ENCODE peak calls at places on chromosomes 2 and 18, in nine cellular contexts. K is stimulated activated CD4-positive, alpha-beta T cell treated with anti-CD3 and anti-CD28 coated beads, Interleukin-2, amount 100 ng/mL, for 48 hours; E is AG04450; Q is fibroblast of pulmonary artery; P is H54; C is nucleus accumbens; X is NCI-H748 treated with DMSO at 0.1 percent for 48 hours; Z is pons; U is germinal center. H is an unnamed sample.

GRCh38 chr18:55779461-55779710 is 191.4 kb upstream of the TCF4 start:
- DNase-seq in K (no peak), X (peak; percentile 57), P (no peak), Q (peak; percentile 26), C (no peak), U (peak; percentile 12), Z (peak; percentile 37), E (no peak), H (no peak)

GRCh38 chr2:191404568-191404991 is 159.4 kb downstream of the MYO1B start:
- DNase-seq in E (no peak), Z (no peak), K (no peak), P (no peak), U (no peak), C (no peak), Q (peak; percentile 29), X (no peak), H (no peak)

GRCh38 chr2:120869659-120870466 is 134.2 kb downstream of the GLI2 start:
- DNase-seq in C (no peak), K (no peak), E (no peak), X (no peak), Z (no peak), U (no peak), Q (no peak), P (no peak), H (no peak)

GRCh38 chr2:229434131-229434530 is 163.0 kb upstream of the PID1 start:
- DNase-seq in C (no peak), Z (peak; percentile 26), Q (no peak), E (no peak), P (no peak), U (no peak), X (no peak), K (no peak), H (no peak)

GRCh38 chr18:23228102-23229051 is 93.1 kb downstream of the CABLES1 start:
- DNase-seq in P (no peak), E (no peak), U (peak; percentile 47), K (no peak), C (no peak), Q (peak; percentile 48), X (no peak), Z (no peak), H (no peak)

GRCh38 chr18:1048048-1048447 is 143.4 kb downstream of the ADCYAP1 start:
- DNase-seq in K (no peak), U (no peak), E (no peak), C (no peak), X (no peak), Q (peak; percentile 8), P (no peak), Z (no peak), H (no peak)

GRCh38 chr2:3960106-3960505 is 256.7 kb downstream of the DCDC2C start:
- DNase-seq in X (no peak), K (no peak), C (no peak), P (no peak), Q (no peak), E (no peak), Z (no peak), U (no peak), H (no peak)

GRCh38 chr18:49023281-49023937 is 72.6 kb upstream of the SMAD7 start:
- DNase-seq in K (no peak), Q (no peak), U (peak; percentile 80), P (no peak), X (no peak), Z (no peak), E (no peak), C (no peak), H (no peak)

GRCh38 chr2:10819714-10820314 is 7.2 kb upstream of the PDIA6 start:
- DNase-seq in K (no peak), U (no peak), Z (no peak), Q (no peak), C (no peak), X (no peak), P (no peak), E (no peak), H (no peak)

GRCh38 chr18:80228051-80228848 is 19.1 kb downstream of the PARD6G start:
- DNase-seq in K (no peak), P (no peak), E (no peak), X (no peak), C (no peak), Z (no peak), U (no peak), Q (no peak), H (no peak)

GRCh38 chr18:9081940-9082339 is 20.6 kb upstream of the NDUFV2 start:
- DNase-seq in X (no peak), P (no peak), E (no peak), C (no peak), Z (no peak), U (no peak), Q (no peak), K (peak; percentile 35), H (no peak)

GRCh38 chr2:127082974-127083373 is 24.0 kb downstream of the BIN1 start:
- DNase-seq in Z (no peak), P (no peak), C (no peak), K (no peak), X (no peak), Q (peak; percentile 59), U (no peak), E (no peak), H (no peak)

GRCh38 chr2:30454571-30454970 is 7.5 kb downstream of the LCLAT1 start:
- DNase-seq in E (no peak), K (no peak), X (no peak), Q (no peak), P (no peak), U (no peak), C (no peak), Z (no peak), H (no peak)

GRCh38 chr2:174332607-174333001 is 2.1 kb upstream of the SP9 start:
- DNase-seq in E (no peak), X (no peak), Q (no peak), Z (no peak), C (no peak), P (no peak), U (no peak), K (no peak), H (no peak)

GRCh38 chr18:6498265-6498664 is 83.6 kb upstream of the L3MBTL4 start:
- DNase-seq in X (no peak), Z (no peak), E (no peak), U (no peak), P (no peak), K (no peak), C (no peak), Q (no peak), H (no peak)

GRCh38 chr18:35770360-35770759 is 188.8 kb downstream of the GALNT1 start:
- DNase-seq in Q (no peak), E (no peak), Z (no peak), X (no peak), C (no peak), P (no peak), U (no peak), K (no peak), H (peak; percentile 52)

H was measured in CD14-positive monocyte.